ENCODE peak calls at places on chromosomes 3 and 15, in eight cellular contexts. B is NCI-H1105 treated with DMSO at 0.1 percent for 48 hours, R is fibroblast of pulmonary artery, I is IMR-90, W is osteocyte, L is left ventricle myocardium inferior, N is left cardiac atrium, V is neuronal stem cell. Y is an unnamed sample.

GRCh38 chr15:73633991-73634495 is 854 bp upstream of the NPTN start:
- DNase-seq in B (no peak), R (peak), I (peak), W (no peak), L (no peak), N (no peak), V (no peak), Y (no peak)

GRCh38 chr15:101481381-101481705 is 8.2 kb downstream of the PCSK6 start:
- DNase-seq in B (no peak), R (no peak), I (no peak), W (no peak), L (no peak), N (no peak), V (no peak), Y (no peak)

GRCh38 chr15:99019558-99020540 is 12.3 kb upstream of the PGPEP1L start:
- DNase-seq in B (no peak), R (peak), I (peak), W (peak), L (no peak), N (no peak), V (no peak), Y (no peak)

GRCh38 chr3:149575213-149575961 is 82.4 kb downstream of the WWTR1 start:
- DNase-seq in B (no peak), R (peak), I (peak), W (no peak), L (peak), N (peak), V (no peak), Y (no peak)

GRCh38 chr3:101896103-101896757 is 46.9 kb downstream of the NFKBIZ start:
- DNase-seq in B (no peak), R (no peak), I (peak), W (no peak), L (no peak), N (no peak), V (no peak), Y (no peak)

GRCh38 chr3:124217542-124217941 is 225.6 kb upstream of the ROPN1 start:
- DNase-seq in B (no peak), R (peak), I (peak), W (peak), L (peak), N (peak), V (peak), Y (peak)

GRCh38 chr3:28348637-28349396 is at the start of the genes AZI2 and ZCWPW2:
- DNase-seq in B (peak), R (peak), I (peak), W (peak), L (peak), N (peak), V (peak), Y (peak)

GRCh38 chr3:67601385-67601784 is 53.0 kb downstream of the SUCLG2 start:
- DNase-seq in B (no peak), R (no peak), I (no peak), W (no peak), L (no peak), N (no peak), V (no peak), Y (no peak)

GRCh38 chr3:147415819-147416218 is 6.7 kb downstream of the ZIC1 start:
- DNase-seq in B (no peak), R (no peak), I (no peak), W (no peak), L (no peak), N (no peak), V (no peak), Y (no peak)

GRCh38 chr3:60146121-60146520 is 1096.3 kb upstream of the CFAP20DC start:
- DNase-seq in B (no peak), R (no peak), I (no peak), W (no peak), L (no peak), N (no peak), V (peak), Y (no peak)

GRCh38 chr15:70235347-70235746 is 137.6 kb upstream of the TLE3 start:
- DNase-seq in B (no peak), R (no peak), I (no peak), W (no peak), L (no peak), N (no peak), V (no peak), Y (no peak)

GRCh38 chr15:22811640-22812039 is 25.2 kb downstream of the NIPA1 start:
- DNase-seq in B (no peak), R (peak), I (peak), W (no peak), L (peak), N (no peak), V (no peak), Y (peak)

GRCh38 chr3:128319107-128319506 is 147.6 kb downstream of the DNAJB8 start:
- DNase-seq in B (no peak), R (no peak), I (no peak), W (peak), L (no peak), N (no peak), V (no peak), Y (no peak)

GRCh38 chr3:161163297-161163696 is 57.8 kb upstream of the NMD3 start:
- DNase-seq in B (no peak), R (peak), I (peak), W (no peak), L (no peak), N (no peak), V (no peak), Y (no peak)

GRCh38 chr3:97949743-97950142 is 22.5 kb downstream of the RIOX2 start:
- DNase-seq in B (no peak), R (no peak), I (no peak), W (no peak), L (no peak), N (no peak), V (no peak), Y (no peak)

GRCh38 chr3:45873638-45874037 is 12.7 kb upstream of the CCR9 start:
- DNase-seq in B (no peak), R (no peak), I (no peak), W (no peak), L (no peak), N (no peak), V (no peak), Y (no peak)

GRCh38 chr3:11362600-11362999 is 90.4 kb downstream of the ATG7 start:
- DNase-seq in B (no peak), R (no peak), I (peak), W (no peak), L (no peak), N (no peak), V (no peak), Y (no peak)

GRCh38 chr15:33200903-33201302 is 6.4 kb upstream of the FMN1 start:
- DNase-seq in B (no peak), R (no peak), I (no peak), W (no peak), L (no peak), N (no peak), V (no peak), Y (no peak)

GRCh38 chr3:128590948-128591347 is 59.7 kb downstream of the RPN1 start:
- DNase-seq in B (no peak), R (no peak), I (no peak), W (no peak), L (no peak), N (no peak), V (no peak), Y (peak)

GRCh38 chr15:81279621-81280051 is 44.3 kb downstream of the STARD5 start:
- DNase-seq in B (no peak), R (peak), I (no peak), W (no peak), L (no peak), N (no peak), V (no peak), Y (no peak)

GRCh38 chr3:99920530-99921376 is 103.1 kb downstream of the CMSS1 start:
- DNase-seq in B (no peak), R (peak), I (peak), W (no peak), L (peak), N (peak), V (no peak), Y (no peak)

GRCh38 chr3:122362026-122362425 is 21.0 kb downstream of the MIX23 start:
- DNase-seq in B (no peak), R (no peak), I (no peak), W (no peak), L (no peak), N (no peak), V (no peak), Y (no peak)